ENCODE peak calls at places on chromosomes 11 and 22, in six cellular contexts. N, M, G, R, V and I are unnamed samples.

GRCh38 chr11:77146261-77147035 is 18.4 kb downstream of the MYO7A start:
- DNase-seq in N (no peak), M (no peak), G (no peak), R (no peak), V (no peak), I (no peak)

GRCh38 chr11:123451183-123451907 is 21.3 kb downstream of the GRAMD1B start:
- DNase-seq in N (no peak), M (no peak), G (no peak), R (no peak), V (no peak), I (no peak)

GRCh38 chr22:42905702-42906183 is 48.7 kb upstream of the ARFGAP3 start:
- DNase-seq in N (peak), M (no peak), G (no peak), R (no peak), V (no peak), I (no peak)

GRCh38 chr11:45646275-45646970 is 19.0 kb downstream of the CHST1 start:
- DNase-seq in N (no peak), M (peak), G (no peak), R (peak), V (peak), I (no peak)

GRCh38 chr22:30882974-30883533 is 85.5 kb downstream of the MORC2 start:
- DNase-seq in N (no peak), M (no peak), G (no peak), R (no peak), V (no peak), I (no peak)

GRCh38 chr11:130706572-130706971 is 209.7 kb downstream of the SNX19 start:
- DNase-seq in N (no peak), M (no peak), G (no peak), R (no peak), V (peak), I (peak)

GRCh38 chr11:102279641-102280170 is 37.6 kb upstream of the BIRC3 start:
- DNase-seq in N (peak), M (no peak), G (no peak), R (peak), V (peak), I (peak)

GRCh38 chr22:32917577-32918375 is 116.3 kb downstream of the TIMP3 start:
- DNase-seq in N (no peak), M (no peak), G (no peak), R (peak), V (no peak), I (no peak)

GRCh38 chr22:46775364-46775758 is 12.9 kb downstream of the TBC1D22A start:
- DNase-seq in N (no peak), M (no peak), G (no peak), R (no peak), V (no peak), I (no peak)

GRCh38 chr11:130551388-130551787 is 102.9 kb downstream of the ADAMTS15 start:
- DNase-seq in N (no peak), M (no peak), G (no peak), R (no peak), V (no peak), I (no peak)

GRCh38 chr11:87437844-87438223 is 400.1 kb downstream of the TMEM135 start:
- DNase-seq in N (no peak), M (peak), G (no peak), R (no peak), V (peak), I (peak)

GRCh38 chr11:35932641-35933571 is 11.0 kb upstream of the LDLRAD3 start:
- DNase-seq in N (no peak), M (no peak), G (no peak), R (no peak), V (peak), I (no peak)

GRCh38 chr22:35549338-35549737 is 8.7 kb downstream of the RASD2 start:
- DNase-seq in N (no peak), M (no peak), G (no peak), R (peak), V (no peak), I (no peak)

GRCh38 chr11:46616551-46617450 is at the start of gene HARBI1:
- DNase-seq in N (peak), M (peak), G (peak), R (peak), V (peak), I (peak)

GRCh38 chr22:42281706-42282251 is 11.3 kb upstream of the TCF20 start:
- DNase-seq in N (no peak), M (no peak), G (no peak), R (no peak), V (no peak), I (no peak)

GRCh38 chr22:37907036-37907954 is 1.2 kb downstream of the MICALL1 start:
- DNase-seq in N (no peak), M (no peak), G (no peak), R (no peak), V (peak), I (no peak)

GRCh38 chr11:128886401-128887119 is 4.6 kb upstream of the KCNJ5 start:
- DNase-seq in N (peak), M (no peak), G (no peak), R (no peak), V (no peak), I (no peak)

GRCh38 chr11:132035736-132036135 is 665.3 kb downstream of the NTM start:
- DNase-seq in N (no peak), M (no peak), G (no peak), R (no peak), V (no peak), I (no peak)

GRCh38 chr11:115530752-115531151 is 26.5 kb upstream of the CADM1 start:
- DNase-seq in N (no peak), M (no peak), G (no peak), R (no peak), V (no peak), I (no peak)

GRCh38 chr22:24133187-24133965 is 47.9 kb upstream of the SUSD2 start:
- DNase-seq in N (no peak), M (no peak), G (no peak), R (peak), V (peak), I (no peak)